ENCODE peak calls at places on chromosomes 6 and 20, in ten cellular contexts. Y, V, F, Z, D, H, X, S, O and P are unnamed samples.

GRCh38 chr20:2626853-2627541 is 25.4 kb upstream of the NOP56 start:
- DNase-seq in H (no peak), X (peak), O (peak), D (no peak), F (no peak), V (peak), Z (peak), Y (no peak), S (no peak), P (no peak)

GRCh38 chr6:55704421-55704820 is 125.4 kb upstream of the HMGCLL1 start:
- DNase-seq in O (peak), H (no peak), X (no peak), Y (no peak), F (no peak), V (no peak), S (no peak), Z (peak), D (no peak), P (no peak)

GRCh38 chr6:109441069-109441816 is 719 bp downstream of the SMPD2 start:
- DNase-seq in F (no peak), S (peak), O (peak), H (peak), X (no peak), Y (no peak), Z (peak), V (peak), D (peak), P (no peak)

GRCh38 chr20:53578492-53579222 is 15.0 kb downstream of the ZNF217 start:
- DNase-seq in X (peak), O (peak), S (no peak), Y (peak), Z (peak), D (peak), V (peak), F (no peak), H (peak), P (no peak)

GRCh38 chr6:146357578-146358340 is 185.9 kb upstream of the RAB32 start:
- DNase-seq in S (no peak), H (no peak), Z (peak), X (no peak), Y (peak), V (no peak), O (peak), F (no peak), D (no peak), P (no peak)

GRCh38 chr6:8657522-8657921 is 222.2 kb upstream of the SLC35B3 start:
- DNase-seq in D (no peak), X (no peak), Y (no peak), F (no peak), Z (no peak), O (no peak), H (no peak), S (no peak), V (no peak), P (no peak)

GRCh38 chr6:148561629-148562028 is 185.2 kb upstream of the UST start:
- DNase-seq in D (no peak), Y (no peak), O (no peak), F (no peak), V (no peak), S (no peak), H (no peak), X (no peak), Z (no peak), P (no peak)

GRCh38 chr6:1110164-1110563 is 201.7 kb upstream of the FOXQ1 start:
- DNase-seq in F (no peak), Z (no peak), O (no peak), V (peak), Y (no peak), X (peak), S (no peak), H (no peak), D (no peak), P (no peak)

GRCh38 chr20:21100590-21101452 is 5.3 kb downstream of the LINC00237 start:
- DNase-seq in Y (no peak), O (peak), S (no peak), F (no peak), D (no peak), Z (no peak), V (no peak), X (no peak), H (no peak), P (peak)

GRCh38 chr6:21808045-21808470 is 214.5 kb downstream of the SOX4 start:
- DNase-seq in D (peak), Y (no peak), H (no peak), X (no peak), V (no peak), O (peak), Z (peak), S (no peak), F (no peak), P (no peak)

GRCh38 chr6:36970892-36971842 is 14.8 kb downstream of the MTCH1 start:
- DNase-seq in Y (no peak), H (no peak), V (no peak), S (no peak), O (no peak), D (no peak), Z (no peak), F (peak), X (no peak), P (no peak)

GRCh38 chr6:33655155-33655554 is 34.0 kb downstream of the ITPR3 start:
- DNase-seq in O (peak), X (no peak), F (no peak), S (no peak), D (no peak), Y (no peak), V (no peak), H (no peak), Z (no peak), P (no peak)

GRCh38 chr6:138486249-138487121 is 12.8 kb downstream of the NHSL1 start:
- DNase-seq in S (no peak), V (no peak), D (no peak), X (no peak), H (no peak), F (no peak), Y (no peak), Z (no peak), O (no peak), P (no peak)

GRCh38 chr6:144895313-144895712 is 610.2 kb downstream of the UTRN start:
- DNase-seq in D (no peak), H (no peak), Y (no peak), F (no peak), V (no peak), X (no peak), Z (no peak), S (no peak), O (no peak), P (no peak)

GRCh38 chr6:86456786-86457185 is 480.5 kb upstream of the HTR1E start:
- DNase-seq in O (no peak), Y (no peak), Z (no peak), F (no peak), V (no peak), H (no peak), S (no peak), D (no peak), X (no peak), P (no peak)

GRCh38 chr6:7110092-7110792 is 2.5 kb downstream of the RREB1 start:
- DNase-seq in V (no peak), D (no peak), H (no peak), X (no peak), O (no peak), Y (no peak), Z (no peak), F (no peak), S (no peak), P (no peak)
- TF ChIP-seq CTCF in V (no peak), D (no peak), H (no peak), X (no peak), O (no peak), Y (no peak), Z (no peak), F (no peak), S (no peak), P (no peak)

DNA sequence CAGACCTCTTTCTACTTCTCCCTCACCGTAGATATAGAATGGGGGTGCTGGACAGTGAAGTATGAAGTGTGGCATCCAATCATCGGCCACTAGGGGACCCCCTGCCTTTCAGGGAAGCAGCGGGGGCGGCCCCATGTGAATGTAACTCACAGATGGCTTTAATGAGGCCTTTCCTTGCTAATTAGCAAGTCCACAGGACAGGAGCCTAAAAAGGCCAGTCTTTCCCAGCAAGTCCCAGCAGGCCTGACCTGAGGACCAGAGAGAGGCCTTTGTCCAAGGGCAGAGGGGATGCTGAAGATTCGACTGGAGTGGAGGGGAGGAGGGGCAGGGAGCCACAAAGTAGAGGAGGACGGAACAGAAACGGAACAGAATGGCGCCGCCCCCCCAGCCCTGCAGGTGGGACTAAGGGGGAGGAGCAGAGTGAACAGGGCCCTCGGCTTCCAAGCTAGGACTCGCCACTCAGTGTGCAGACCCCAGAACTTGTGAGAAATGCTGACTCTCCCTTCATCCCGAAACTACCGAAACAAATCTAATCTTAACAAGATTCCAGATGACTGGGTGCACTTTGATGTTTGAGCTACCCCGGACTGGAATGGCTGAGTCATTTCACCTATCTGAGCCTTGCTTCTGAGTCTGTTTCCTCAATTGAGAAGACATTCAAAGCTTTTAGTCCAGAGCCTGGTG is 5.8 kb downstream of the C6orf132 start:
- DNase-seq in S (no peak), V (peak), Z (peak), Y (peak), H (no peak), X (peak), D (no peak), F (no peak), O (peak), P (no peak)
- TF ChIP-seq CTCF in S (peak), V (peak), Z (peak), Y (peak), H (no peak), X (no peak), D (no peak), F (no peak), O (peak), P (peak)

DNA sequence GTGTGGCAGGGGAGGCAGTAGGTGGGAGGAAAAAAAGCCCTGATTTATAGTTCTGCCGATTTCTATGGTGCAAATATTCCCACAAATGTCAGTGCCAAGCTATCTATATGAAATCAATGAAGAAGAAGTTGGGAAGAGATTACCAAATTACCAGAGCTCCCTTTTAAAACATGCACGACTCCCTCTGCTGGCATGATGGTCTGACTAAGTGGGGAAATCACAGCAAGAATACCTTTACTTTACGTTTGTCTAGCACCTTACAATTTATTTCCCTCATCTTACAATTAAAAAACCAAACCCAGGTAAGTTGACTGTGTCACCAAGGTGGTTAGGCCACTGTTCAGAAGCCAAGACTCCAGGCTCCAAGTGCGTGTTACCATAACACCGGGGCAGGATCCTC is 55.6 kb downstream of the AGPAT4 start:
- DNase-seq in D (no peak), F (no peak), H (no peak), O (no peak), Y (no peak), Z (no peak), X (no peak), S (no peak), V (no peak), P (no peak)
- TF ChIP-seq CTCF in D (no peak), F (no peak), H (no peak), O (peak), Y (no peak), Z (peak), X (no peak), S (no peak), V (no peak), P (no peak)

GRCh38 chr6:43268348-43268685 is 25.0 kb downstream of the TTBK1 start:
- DNase-seq in D (no peak), X (no peak), O (no peak), Z (no peak), V (no peak), Y (no peak), H (no peak), S (peak), F (peak), P (no peak)

GRCh38 chr6:43265564-43265963 is 22.3 kb downstream of the TTBK1 start:
- DNase-seq in Y (no peak), F (no peak), S (no peak), H (no peak), V (no peak), O (no peak), Z (no peak), X (no peak), D (no peak), P (no peak)

GRCh38 chr6:43269273-43270007 is 26.2 kb downstream of the TTBK1 start:
- DNase-seq in V (peak), H (no peak), F (no peak), X (no peak), O (no peak), S (peak), Z (no peak), D (no peak), Y (no peak), P (no peak)

GRCh38 chr6:43268782-43269272 is 25.5 kb downstream of the TTBK1 start:
- DNase-seq in H (no peak), F (no peak), V (no peak), D (no peak), S (no peak), O (no peak), Z (no peak), X (no peak), Y (no peak), P (no peak)

DNA sequence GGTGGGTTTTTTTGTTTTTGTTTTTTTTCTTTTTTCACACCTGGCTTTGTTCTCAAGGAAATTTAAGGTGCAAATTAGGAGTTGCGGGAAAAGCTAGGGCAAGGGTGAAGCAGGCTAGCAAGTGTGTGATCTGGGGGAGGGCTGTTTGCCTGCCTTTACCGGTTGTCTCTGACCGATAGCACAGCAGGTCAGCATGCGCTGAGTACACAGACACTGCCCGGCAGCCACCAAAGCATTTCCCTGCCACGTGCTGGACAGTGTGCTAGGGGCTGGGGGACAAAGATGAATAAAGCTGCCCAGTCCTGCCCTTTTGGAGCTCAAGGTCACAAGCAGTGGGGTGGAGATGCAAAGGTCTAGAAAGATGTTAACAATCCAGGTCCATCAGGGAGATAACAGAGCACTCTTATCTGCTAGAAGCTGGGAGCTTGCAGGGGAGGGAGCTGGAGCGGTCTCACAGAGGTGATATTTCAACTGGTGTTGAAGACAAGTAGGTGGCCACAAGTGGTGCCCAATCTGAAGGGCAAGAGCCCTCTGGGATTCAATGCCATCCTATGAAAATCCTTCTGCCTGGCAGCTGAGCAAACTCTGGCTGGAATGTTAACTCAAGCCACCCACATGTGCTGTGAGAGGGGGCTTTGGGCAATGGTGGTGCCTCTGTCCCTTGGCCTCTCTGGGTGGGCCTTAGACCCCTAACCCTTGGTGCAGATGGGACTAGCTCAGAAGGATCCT is 24.5 kb downstream of the TTBK1 start:
- DNase-seq in Z (no peak), X (no peak), F (no peak), S (no peak), V (no peak), D (no peak), H (no peak), O (no peak), Y (no peak), P (no peak)
- TF ChIP-seq CTCF in Z (no peak), X (no peak), F (no peak), S (no peak), V (no peak), D (no peak), H (no peak), O (no peak), Y (no peak), P (no peak)

GRCh38 chr20:44600758-44601562 is 18.6 kb downstream of the PKIG start:
- DNase-seq in Z (no peak), O (peak), F (no peak), Y (no peak), D (peak), S (peak), X (no peak), V (no peak), H (no peak), P (no peak)

GRCh38 chr20:44600301-44600700 is 17.9 kb downstream of the PKIG start:
- DNase-seq in F (no peak), S (no peak), X (no peak), Y (no peak), H (no peak), Z (no peak), V (no peak), O (no peak), D (no peak), P (no peak)

GRCh38 chr20:44606725-44607441 is 24.5 kb downstream of the PKIG start:
- DNase-seq in H (no peak), Y (no peak), V (no peak), S (no peak), X (no peak), O (no peak), D (no peak), Z (no peak), F (no peak), P (no peak)

GRCh38 chr20:44601801-44602204 is 19.4 kb downstream of the PKIG start:
- DNase-seq in V (no peak), O (peak), F (no peak), S (peak), Z (peak), X (no peak), Y (no peak), H (peak), D (peak), P (no peak)

GRCh38 chr20:44603327-44603726 is 20.9 kb downstream of the PKIG start:
- DNase-seq in V (no peak), Z (no peak), H (no peak), X (no peak), O (no peak), F (no peak), D (no peak), Y (no peak), S (no peak), P (no peak)
- TF ChIP-seq CTCF in V (no peak), Z (no peak), H (no peak), X (no peak), O (no peak), F (no peak), D (no peak), Y (peak), S (no peak), P (no peak)

DNA sequence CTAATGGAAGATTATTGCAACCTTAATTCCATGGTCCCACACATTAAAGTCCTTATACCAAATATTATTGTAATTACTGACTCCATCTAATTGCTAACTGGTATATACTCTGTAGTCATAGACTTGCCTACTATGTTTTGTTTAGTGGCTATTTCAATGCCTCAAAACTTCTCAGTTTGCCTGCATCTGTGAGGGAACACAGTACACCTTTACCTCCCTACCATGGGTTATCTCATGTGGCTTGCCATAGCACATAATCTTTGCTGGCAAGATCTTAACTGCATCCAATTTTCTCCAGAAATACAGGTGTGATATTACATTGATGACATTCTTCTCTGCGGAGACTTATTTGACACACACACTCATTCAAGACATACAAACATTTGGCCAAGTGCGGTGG is 107.1 kb upstream of the ZNF184 start:
- DNase-seq in O (no peak), Z (no peak), S (no peak), X (no peak), H (no peak), V (no peak), Y (no peak), D (no peak), F (no peak), P (no peak)
- TF ChIP-seq CTCF in O (no peak), Z (no peak), S (no peak), X (no peak), H (no peak), V (no peak), Y (no peak), D (no peak), F (no peak), P (no peak)

GRCh38 chr6:31345026-31345730 is 11.8 kb downstream of the HLA-B start:
- DNase-seq in F (no peak), O (no peak), S (no peak), Y (no peak), H (no peak), Z (peak), D (no peak), V (no peak), X (no peak), P (no peak)
- TF ChIP-seq CTCF in F (no peak), O (no peak), S (no peak), Y (no peak), H (no peak), Z (no peak), D (no peak), V (no peak), X (no peak), P (no peak)

GRCh38 chr6:166988674-166989201 is 10.5 kb upstream of the CEP43 start:
- DNase-seq in Y (no peak), F (no peak), H (no peak), S (no peak), O (no peak), V (no peak), Z (no peak), D (no peak), X (no peak), P (no peak)

GRCh38 chr6:166989427-166990034 is 9.7 kb upstream of the CEP43 start:
- DNase-seq in H (no peak), V (peak), Y (no peak), F (no peak), X (no peak), D (no peak), Z (peak), S (no peak), O (peak), P (no peak)

GRCh38 chr6:166987448-166987847 is 11.7 kb upstream of the CEP43 start:
- DNase-seq in Z (no peak), O (no peak), D (no peak), F (no peak), S (no peak), X (no peak), H (no peak), V (no peak), Y (no peak), P (no peak)

GRCh38 chr6:166987930-166988329 is 11.3 kb upstream of the CEP43 start:
- DNase-seq in O (no peak), F (no peak), V (no peak), Y (no peak), H (no peak), D (no peak), S (no peak), X (no peak), Z (no peak), P (no peak)
- TF ChIP-seq CTCF in O (no peak), F (no peak), V (no peak), Y (no peak), H (no peak), D (no peak), S (no peak), X (peak), Z (no peak), P (no peak)

GRCh38 chr6:26216886-26217713 is 129.9 kb downstream of the HFE start:
- DNase-seq in Z (peak), F (peak), V (peak), D (peak), X (no peak), S (peak), H (peak), O (peak), Y (no peak), P (no peak)
- TF ChIP-seq CTCF in Z (peak), F (peak), V (peak), D (peak), X (no peak), S (peak), H (peak), O (peak), Y (peak), P (peak)